ENCODE peak calls at places on chromosomes 5 and 9, in five cellular contexts. H, F, L, Y and N are unnamed samples.

GRCh38 chr9:35070823-35071813 is 1.3 kb downstream of the VCP start:
- DNase-seq in Y (no peak), L (no peak), H (peak), F (peak), N (peak)

GRCh38 chr5:130282044-130282443 is 377.8 kb downstream of the CHSY3 start:
- DNase-seq in Y (no peak), H (no peak), F (peak), L (no peak), N (peak)

GRCh38 chr5:125928663-125929062 is 494.5 kb upstream of the GRAMD2B start:
- DNase-seq in F (no peak), Y (no peak), H (no peak), L (no peak), N (peak)

GRCh38 chr9:129175825-129176633 is 2.0 kb downstream of the IER5L start:
- DNase-seq in Y (peak), F (peak), H (peak), L (peak), N (peak)

GRCh38 chr9:111599092-111599947 is at the start of gene PTGR1:
- DNase-seq in Y (peak), H (peak), F (peak), L (peak), N (peak)

GRCh38 chr9:113912816-113913215 is 36.7 kb downstream of the ZNF618 start:
- DNase-seq in Y (no peak), H (no peak), L (no peak), F (no peak), N (no peak)

GRCh38 chr5:151739939-151740335 is 18.5 kb downstream of the ATOX1 start:
- DNase-seq in H (peak), F (peak), Y (no peak), L (peak), N (peak)

GRCh38 chr9:37369671-37370070 is 52.8 kb upstream of the GRHPR start:
- DNase-seq in F (no peak), H (no peak), Y (no peak), L (no peak), N (no peak)

GRCh38 chr5:1555808-1556681 is 32.3 kb upstream of the LPCAT1 start:
- DNase-seq in Y (no peak), H (no peak), L (no peak), F (no peak), N (no peak)

GRCh38 chr9:116282598-116282997 is 129.0 kb downstream of the PAPPA start:
- DNase-seq in F (no peak), Y (no peak), L (peak), H (peak), N (no peak)

GRCh38 chr5:74017786-74018211 is 391.8 kb downstream of the ARHGEF28 start:
- DNase-seq in H (no peak), L (no peak), Y (peak), F (peak), N (peak)

GRCh38 chr9:127158995-127159801 is 36.8 kb upstream of the ANGPTL2 start:
- DNase-seq in H (peak), L (peak), F (peak), Y (peak), N (no peak)

GRCh38 chr9:137199411-137200121 is 975 bp downstream of the TPRN start:
- DNase-seq in H (peak), L (peak), Y (no peak), F (peak), N (no peak)

GRCh38 chr9:129801504-129801903 is 1.5 kb upstream of the TOR1B start:
- DNase-seq in F (no peak), L (peak), H (peak), Y (no peak), N (no peak)

GRCh38 chr5:127706691-127707090 is 3.5 kb downstream of the CCDC192 start:
- DNase-seq in Y (no peak), L (no peak), H (no peak), F (no peak), N (no peak)

GRCh38 chr5:172529896-172530295 is 75.6 kb upstream of the SH3PXD2B start:
- DNase-seq in F (no peak), Y (no peak), H (no peak), L (no peak), N (no peak)

DNA sequence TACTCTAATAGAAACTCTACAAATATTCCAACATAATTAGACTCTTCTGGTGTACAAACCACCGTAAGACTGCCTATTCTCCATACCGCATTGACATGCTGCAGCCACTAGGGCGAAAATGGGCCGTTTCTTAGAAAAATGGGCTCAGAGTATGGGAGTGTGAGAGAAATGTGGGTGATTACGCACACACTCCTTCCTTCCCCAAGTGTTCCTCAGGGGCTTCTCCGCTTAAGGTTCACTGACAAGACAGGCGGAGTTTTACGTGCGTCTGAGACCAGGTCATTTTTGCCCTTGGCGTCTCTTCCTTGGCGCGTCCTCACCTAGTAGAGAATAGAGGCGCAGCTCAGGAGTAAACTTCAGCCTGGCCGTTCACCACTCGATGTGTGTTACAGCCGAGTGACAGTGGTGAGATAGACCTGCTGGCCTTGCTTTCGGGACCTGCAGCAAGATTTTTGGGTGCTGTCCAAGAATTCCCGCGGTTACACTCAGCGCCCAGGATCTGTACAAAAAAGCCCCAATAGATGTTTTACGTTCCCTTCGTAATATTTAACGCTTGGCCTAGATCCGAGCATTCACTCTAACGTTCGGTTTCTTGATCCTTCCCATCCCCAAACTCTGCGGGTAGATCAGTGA is 1.8 kb upstream of the NTRK2 start:
- DNase-seq in L (peak), H (peak), F (peak), Y (no peak), N (no peak)
- H3K4me3 ChIP-seq in L (peak), H (peak), F (peak), Y (no peak), N (no peak)

DNA sequence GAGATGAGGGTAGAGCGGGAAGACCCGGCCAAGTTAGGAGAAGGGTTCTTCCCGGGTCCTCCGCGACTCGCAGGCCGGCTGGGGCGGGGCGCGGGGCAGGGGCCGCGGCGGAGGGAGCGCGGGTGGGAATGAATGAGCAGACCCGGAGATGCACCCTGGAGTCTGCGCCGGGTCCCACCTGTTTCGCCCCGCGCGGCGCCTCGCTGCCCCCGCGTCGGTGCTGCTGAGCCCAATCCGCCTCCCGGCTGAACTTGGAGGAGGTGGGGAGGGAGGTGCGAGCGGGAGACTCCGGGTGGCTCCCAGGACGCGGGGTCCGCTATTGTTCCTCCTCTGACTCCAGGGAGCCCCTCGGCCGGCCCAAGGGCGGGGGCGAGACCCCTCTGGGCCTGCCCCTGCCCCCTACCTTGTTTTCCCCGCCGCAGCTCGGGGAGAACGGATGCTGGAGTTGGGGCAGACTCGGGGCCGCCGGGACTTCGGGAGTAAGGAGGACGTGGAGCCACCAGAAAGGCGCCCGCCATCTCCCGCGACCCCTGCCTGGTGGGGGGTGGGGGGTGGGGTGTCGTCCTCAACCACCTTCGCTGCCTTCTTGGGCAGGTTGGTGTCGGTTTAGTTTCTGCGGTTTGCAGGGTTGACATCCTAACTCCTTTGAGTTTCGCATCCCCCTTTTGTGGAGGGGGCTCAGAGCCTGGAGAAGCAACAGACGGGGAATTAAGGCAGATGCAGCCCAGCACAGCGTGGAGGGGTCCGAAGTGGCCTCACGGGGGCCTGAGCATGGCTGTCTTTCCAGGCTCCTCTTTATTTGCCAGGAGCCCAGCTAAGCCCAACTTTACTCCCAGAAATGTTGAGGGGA is 797 bp downstream of the RAI14 start:
- DNase-seq in Y (no peak), H (peak), F (peak), L (peak), N (peak)
- TF ChIP-seq EZH2phosphoT487 in Y (no peak), H (no peak), F (no peak), L (no peak), N (no peak)

DNA sequence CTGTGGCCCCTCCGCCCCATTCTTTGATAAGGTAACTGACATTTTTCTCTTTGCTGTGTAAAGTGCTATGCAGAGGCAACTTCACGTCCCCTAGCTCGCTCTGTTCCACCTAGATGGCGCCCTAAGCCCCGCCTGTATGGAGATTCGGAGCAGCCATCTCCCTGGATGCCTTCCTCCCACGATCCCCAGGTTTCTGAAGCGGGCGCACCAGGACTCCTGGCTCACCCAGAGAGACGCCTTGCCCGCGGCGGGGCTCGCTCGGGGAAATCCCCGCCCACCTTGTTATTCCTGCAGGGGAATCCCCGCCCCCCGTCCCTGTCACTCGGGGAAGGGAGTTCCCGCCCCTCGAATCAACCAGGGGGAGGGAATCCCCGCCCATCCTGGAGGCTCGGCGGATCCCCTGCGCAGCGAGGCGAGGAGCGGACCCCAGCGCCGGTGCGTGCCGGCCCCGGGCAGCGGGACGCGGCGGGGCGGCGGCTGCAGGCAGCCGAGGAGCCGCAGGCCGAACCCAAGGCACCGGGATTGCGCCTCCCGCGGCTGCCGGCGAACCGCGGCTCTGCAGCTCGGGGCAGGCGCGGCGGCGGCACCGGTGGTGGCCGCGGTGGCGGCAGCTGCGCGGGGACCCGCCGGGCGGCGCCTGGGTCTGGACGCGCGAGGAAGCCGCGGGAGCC is at the start of gene PDZD2:
- DNase-seq in L (peak), H (peak), Y (peak), F (peak), N (peak)
- H3K4me3 ChIP-seq in L (peak), H (peak), Y (peak), F (peak), N (peak)

DNA sequence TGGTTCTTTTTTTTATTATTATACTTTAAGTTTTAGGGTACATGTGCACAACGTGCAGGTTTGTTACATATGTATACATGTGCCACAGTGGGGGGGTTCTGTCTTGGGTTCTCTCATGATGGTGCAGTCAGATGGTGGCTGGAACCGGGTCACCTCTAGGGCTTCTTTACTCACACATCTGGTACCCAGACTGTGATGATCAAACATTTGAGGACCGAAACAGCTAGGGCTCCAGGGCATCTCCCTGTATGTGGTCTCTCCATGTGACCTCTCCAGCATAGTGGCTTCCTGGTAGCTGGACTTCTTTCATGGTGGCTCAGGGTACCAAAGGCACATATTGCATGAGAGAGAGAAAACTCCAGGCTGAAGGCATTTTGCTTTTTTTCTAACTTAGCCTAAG is 9.8 kb upstream of the CRHBP start:
- DNase-seq in Y (no peak), F (no peak), H (no peak), L (no peak), N (no peak)
- TF ChIP-seq EZH2phosphoT487 in Y (no peak), F (no peak), H (no peak), L (no peak), N (no peak)

GRCh38 chr9:132547976-132548730 is 34.3 kb upstream of the BARHL1 start:
- DNase-seq in H (no peak), Y (no peak), F (no peak), L (no peak), N (no peak)

GRCh38 chr9:132547436-132547835 is 35.0 kb upstream of the BARHL1 start:
- DNase-seq in H (no peak), Y (no peak), L (no peak), F (no peak), N (no peak)

GRCh38 chr9:132545578-132545977 is 36.8 kb upstream of the BARHL1 start:
- DNase-seq in L (no peak), H (no peak), Y (no peak), F (no peak), N (no peak)

GRCh38 chr9:132547052-132547431 is 35.4 kb upstream of the BARHL1 start:
- DNase-seq in H (no peak), F (no peak), Y (no peak), L (no peak), N (no peak)

DNA sequence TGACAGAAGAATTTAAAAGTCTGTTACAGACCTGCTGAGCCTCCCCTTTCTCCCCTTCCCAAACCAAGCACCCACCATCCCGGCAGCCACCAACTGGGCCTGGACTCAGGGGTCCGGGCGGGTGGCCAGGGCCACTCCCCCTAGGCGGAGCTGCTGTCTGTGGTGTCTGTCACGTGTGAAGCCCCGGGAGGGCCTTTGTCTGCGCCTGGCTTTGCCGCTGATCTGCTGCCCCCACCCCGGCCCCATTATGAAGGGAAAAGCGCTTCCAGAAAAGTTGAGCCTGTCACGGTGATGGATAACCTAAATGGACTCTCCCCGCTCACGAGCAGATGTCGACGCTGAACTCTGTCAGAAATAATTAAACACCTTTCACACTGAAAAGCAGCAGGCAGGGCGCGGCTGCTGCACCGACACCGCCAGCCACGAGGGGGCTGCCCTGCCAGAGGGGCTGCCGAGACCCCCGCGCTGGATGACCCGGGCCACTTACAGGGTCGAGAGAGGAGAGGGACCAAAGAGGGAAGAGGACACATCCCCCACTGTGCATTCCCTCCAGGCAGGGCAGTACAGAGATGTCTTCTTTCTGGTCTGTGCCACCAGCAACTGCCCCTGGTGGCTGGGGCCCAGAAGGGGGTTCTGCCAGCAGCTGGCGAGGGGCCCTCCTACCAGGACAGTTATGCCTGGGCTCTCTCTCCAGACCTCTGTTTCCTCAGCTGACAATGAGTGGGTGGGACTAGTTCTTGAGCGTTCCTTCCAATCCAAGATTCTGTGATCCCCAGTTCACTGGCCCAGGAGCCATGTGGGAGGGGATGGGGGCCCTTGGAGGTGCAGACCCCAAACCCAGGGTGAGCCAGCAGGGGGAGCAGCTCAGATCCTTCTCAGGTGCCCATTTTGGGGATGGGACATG is 36.0 kb upstream of the BARHL1 start:
- DNase-seq in Y (no peak), H (peak), F (peak), L (peak), N (no peak)
- H3K4me3 ChIP-seq in Y (no peak), H (peak), F (no peak), L (peak), N (no peak)

DNA sequence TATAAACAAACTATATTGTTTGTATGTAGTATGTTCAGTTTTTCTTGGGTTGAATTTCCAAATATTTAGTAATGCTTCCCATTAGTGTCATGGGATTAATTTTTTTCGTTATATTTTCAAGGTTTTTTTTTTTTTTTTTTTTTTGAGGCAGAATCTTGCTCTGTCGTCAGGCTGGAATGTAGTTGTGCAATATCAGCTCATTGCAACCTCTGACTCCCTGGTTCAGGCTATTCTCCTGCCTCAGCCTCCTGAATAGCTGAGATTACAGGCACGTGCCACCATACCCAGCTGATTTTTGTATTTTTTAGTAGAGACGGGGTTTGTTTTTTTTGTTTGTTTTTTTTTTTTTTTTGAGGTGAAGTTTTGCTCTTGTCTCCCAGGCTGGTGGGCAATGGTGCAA is 10.6 kb downstream of the DDX46 start:
- DNase-seq in Y (no peak), H (no peak), F (peak), L (no peak), N (peak)
- TF ChIP-seq EZH2phosphoT487 in Y (no peak), H (no peak), F (no peak), L (no peak), N (no peak)

GRCh38 chr5:83472213-83472507 is 616 bp downstream of the VCAN start:
- DNase-seq in L (no peak), F (no peak), Y (no peak), H (no peak), N (peak)
- H3K4me3 ChIP-seq in L (peak), F (peak), Y (peak), H (peak), N (peak)